ENCODE peak calls at places on chromosomes 16 and 17, in four cellular contexts. One of them, this sample, is unnamed.

GRCh38 chr16:14028207-14028606 is 42.9 kb upstream of the MRTFB start:
- DNase-seq in cardiac fibroblast: no peak
- DNase-seq in ovary: no peak
- DNase-seq in left lung: no peak
- DNase-seq in this sample: no peak

GRCh38 chr17:66904760-66905637 is 59.5 kb upstream of the CACNG4 start:
- DNase-seq in cardiac fibroblast: peak
- DNase-seq in ovary: peak
- DNase-seq in left lung: no peak
- DNase-seq in this sample: no peak

GRCh38 chr16:89583197-89583894 is 7.8 kb downstream of the CPNE7 start:
- DNase-seq in cardiac fibroblast: no peak
- DNase-seq in ovary: no peak
- DNase-seq in left lung: peak
- DNase-seq in this sample: no peak

GRCh38 chr17:8436169-8436932 is 667 bp downstream of the NDEL1 start:
- DNase-seq in cardiac fibroblast: peak
- DNase-seq in ovary: no peak
- DNase-seq in left lung: peak
- DNase-seq in this sample: no peak

GRCh38 chr17:4777969-4778760 is 6.5 kb downstream of the TM4SF5 start:
- DNase-seq in cardiac fibroblast: peak
- DNase-seq in ovary: no peak
- DNase-seq in left lung: peak
- DNase-seq in this sample: no peak

GRCh38 chr16:31899505-31899904 is 25.9 kb downstream of the ZNF267 start:
- DNase-seq in cardiac fibroblast: no peak
- DNase-seq in ovary: no peak
- DNase-seq in left lung: no peak
- DNase-seq in this sample: no peak

GRCh38 chr16:4426021-4426684 is 485 bp downstream of the DNAJA3 start:
- DNase-seq in cardiac fibroblast: no peak
- DNase-seq in ovary: no peak
- DNase-seq in left lung: no peak
- DNase-seq in this sample: no peak

GRCh38 chr17:65191805-65192740 is 54.9 kb downstream of the RGS9 start:
- DNase-seq in cardiac fibroblast: peak
- DNase-seq in ovary: no peak
- DNase-seq in left lung: no peak
- DNase-seq in this sample: no peak

GRCh38 chr17:37710344-37710886 is 34.4 kb downstream of the HNF1B start:
- DNase-seq in cardiac fibroblast: peak
- DNase-seq in ovary: no peak
- DNase-seq in left lung: no peak
- DNase-seq in this sample: no peak

GRCh38 chr17:82217530-82218204 is 5.0 kb upstream of the CCDC57 start:
- DNase-seq in cardiac fibroblast: peak
- DNase-seq in ovary: no peak
- DNase-seq in left lung: peak
- DNase-seq in this sample: no peak

GRCh38 chr17:82548681-82549303 is 29.3 kb downstream of the FOXK2 start:
- DNase-seq in cardiac fibroblast: peak
- DNase-seq in ovary: no peak
- DNase-seq in left lung: no peak
- DNase-seq in this sample: no peak

GRCh38 chr16:53892155-53892554 is 188.2 kb downstream of the FTO start:
- DNase-seq in cardiac fibroblast: peak
- DNase-seq in ovary: peak
- DNase-seq in left lung: no peak
- DNase-seq in this sample: peak

GRCh38 chr16:83301966-83302365 is 505.8 kb upstream of the HSBP1 start:
- DNase-seq in cardiac fibroblast: peak
- DNase-seq in ovary: no peak
- DNase-seq in left lung: no peak
- DNase-seq in this sample: no peak

GRCh38 chr16:23407436-23408125 is 45.4 kb downstream of the COG7 start:
- DNase-seq in cardiac fibroblast: no peak
- DNase-seq in ovary: no peak
- DNase-seq in left lung: no peak
- DNase-seq in this sample: no peak

GRCh38 chr16:73176577-73177013 is 128.7 kb upstream of the ZFHX3 start:
- DNase-seq in cardiac fibroblast: peak
- DNase-seq in ovary: no peak
- DNase-seq in left lung: no peak
- DNase-seq in this sample: no peak

GRCh38 chr16:11224894-11225676 is 30.9 kb downstream of the SOCS1 start:
- DNase-seq in cardiac fibroblast: peak
- DNase-seq in ovary: no peak
- DNase-seq in left lung: peak
- DNase-seq in this sample: no peak

GRCh38 chr16:49348408-49349176 is 25.0 kb upstream of the C16orf78 start:
- DNase-seq in cardiac fibroblast: no peak
- DNase-seq in ovary: no peak
- DNase-seq in left lung: no peak
- DNase-seq in this sample: no peak

GRCh38 chr16:58128721-58129096 is 472 bp downstream of the CFAP20 start:
- DNase-seq in cardiac fibroblast: no peak
- DNase-seq in ovary: no peak
- DNase-seq in left lung: peak
- DNase-seq in this sample: no peak

GRCh38 chr17:48627625-48628510 is 1.7 kb upstream of the HOXB9 start:
- DNase-seq in cardiac fibroblast: no peak
- DNase-seq in ovary: no peak
- DNase-seq in left lung: no peak
- DNase-seq in this sample: no peak